ENCODE peak calls at places on chromosomes 13 and 19, in seven cellular contexts. D, A, P, F, V, T and I are unnamed samples.

GRCh38 chr13:110629735-110630134 is 14.4 kb downstream of the NAXD start:
- DNase-seq in D (peak; percentile 68), A (no peak), P (no peak), F (no peak), V (no peak), T (no peak), I (no peak)

GRCh38 chr19:17303940-17304267 is 679 bp upstream of the ABHD8 start:
- DNase-seq in D (peak; percentile 40), A (no peak), P (no peak), F (peak; percentile 52), V (no peak), T (no peak), I (no peak)

GRCh38 chr13:109879338-109879737 is 93.0 kb upstream of the IRS2 start:
- DNase-seq in D (no peak), A (no peak), P (no peak), F (no peak), V (no peak), T (no peak), I (no peak)

GRCh38 chr19:45173816-45174215 is 4.2 kb downstream of the TRAPPC6A start:
- DNase-seq in D (peak; percentile 74), A (no peak), P (no peak), F (no peak), V (no peak), T (no peak), I (peak; percentile 95)

GRCh38 chr19:7759156-7759555 is 3.9 kb upstream of the CLEC4M start:
- DNase-seq in D (no peak), A (no peak), P (no peak), F (no peak), V (no peak), T (no peak), I (no peak)

GRCh38 chr19:8567522-8568172 is 9.6 kb downstream of the MYO1F start:
- DNase-seq in D (no peak), A (no peak), P (no peak), F (peak; percentile 41), V (no peak), T (no peak), I (no peak)

GRCh38 chr19:41537789-41538188 is 38.2 kb upstream of the CEACAM21 start:
- DNase-seq in D (peak; percentile 41), A (no peak), P (no peak), F (no peak), V (no peak), T (peak; percentile 70), I (peak; percentile 6)

GRCh38 chr19:35216833-35217707 is 11.5 kb downstream of the FAM187B start:
- DNase-seq in D (no peak), A (peak; percentile 52), P (no peak), F (no peak), V (no peak), T (no peak), I (no peak)

GRCh38 chr19:49210108-49210900 is 52.7 kb downstream of the TRPM4 start:
- DNase-seq in D (peak; percentile 33), A (no peak), P (no peak), F (no peak), V (no peak), T (peak; percentile 29), I (peak; percentile 30)

GRCh38 chr13:73429691-73430090 is 370.9 kb downstream of the KLF5 start:
- DNase-seq in D (peak; percentile 28), A (no peak), P (no peak), F (no peak), V (no peak), T (peak; percentile 79), I (peak; percentile 60)

GRCh38 chr19:29873024-29873800 is 61.4 kb downstream of the CCNE1 start:
- DNase-seq in D (no peak), A (no peak), P (no peak), F (peak; percentile 51), V (no peak), T (peak; percentile 20), I (no peak)

GRCh38 chr19:296476-297225 is 5.4 kb upstream of the PLPP2 start:
- DNase-seq in D (no peak), A (peak; percentile 67), P (no peak), F (no peak), V (no peak), T (no peak), I (no peak)

GRCh38 chr13:60338754-60339153 is 58.3 kb upstream of the TDRD3 start:
- DNase-seq in D (no peak), A (no peak), P (no peak), F (no peak), V (no peak), T (no peak), I (no peak)
- H3K4me3 ChIP-seq in D (no peak overlapping the region), A (no peak overlapping the region), P (no peak overlapping the region), F (no peak overlapping the region), V (no peak overlapping the region), T (no peak overlapping the region), I (no peak overlapping the region)

GRCh38 chr13:113845723-113846638 is 17.9 kb downstream of the GAS6 start:
- DNase-seq in D (no peak), A (no peak), P (no peak), F (no peak), V (no peak), T (no peak), I (no peak)

GRCh38 chr13:113845055-113845454 is 18.8 kb downstream of the GAS6 start:
- DNase-seq in D (no peak), A (no peak), P (no peak), F (no peak), V (no peak), T (no peak), I (no peak)

GRCh38 chr13:113842336-113843062 is 21.4 kb downstream of the GAS6 start:
- DNase-seq in D (no peak), A (no peak), P (no peak), F (no peak), V (no peak), T (no peak), I (no peak)

GRCh38 chr13:113843063-113843654 is 20.7 kb downstream of the GAS6 start:
- DNase-seq in D (no peak), A (no peak), P (no peak), F (no peak), V (no peak), T (no peak), I (no peak)

DNA sequence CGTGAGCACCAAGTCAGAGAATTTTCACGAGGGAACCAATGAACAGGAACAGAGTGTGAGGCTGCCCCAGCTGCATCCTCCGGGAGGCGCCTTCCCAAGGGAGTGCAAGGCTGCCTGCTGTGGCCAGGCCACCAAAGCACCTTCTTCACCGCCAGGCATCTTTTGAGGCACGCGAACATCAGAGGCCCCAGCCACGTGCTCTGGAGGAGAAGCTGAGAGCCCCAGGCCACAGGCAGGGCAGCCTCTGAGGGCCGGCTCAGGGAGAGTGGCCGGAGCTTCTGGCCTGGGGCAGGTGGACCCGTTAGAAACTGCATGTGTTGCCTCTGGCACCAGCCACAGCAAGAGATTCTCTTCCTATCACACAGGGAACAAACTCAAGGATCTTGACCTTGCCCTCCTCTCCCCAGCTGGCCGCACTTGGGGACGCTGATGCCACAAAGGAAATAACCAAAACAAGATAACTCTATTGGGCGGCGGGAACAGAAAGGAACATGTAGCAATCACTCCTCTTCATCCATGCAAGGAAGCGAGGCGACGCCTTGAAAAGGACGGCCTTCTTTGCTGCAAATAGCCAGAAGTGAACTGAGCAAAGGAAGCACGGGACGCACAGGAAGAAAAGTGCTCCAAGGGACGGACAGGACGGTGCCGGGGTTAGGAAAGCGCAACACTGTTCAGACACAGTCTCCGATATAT is 19.9 kb downstream of the GAS6 start:
- DNase-seq in D (no peak), A (peak; percentile 28), P (no peak), F (no peak), V (no peak), T (no peak), I (no peak)
- TF ChIP-seq CTCF in D (peak; percentile 7), A (no peak), P (no peak), F (no peak), V (no peak), T (no peak), I (no peak)

GRCh38 chr13:44438234-44438579 is 64.6 kb downstream of the SERP2 start:
- DNase-seq in D (no peak), A (no peak), P (no peak), F (no peak), V (no peak), T (no peak), I (no peak)
- H3K4me3 ChIP-seq in D (no peak overlapping the region), A (no peak overlapping the region), P (no peak overlapping the region), F (no peak overlapping the region), V (no peak overlapping the region), T (no peak overlapping the region), I (no peak overlapping the region)

GRCh38 chr13:39417131-39417530 is 185.9 kb downstream of the LHFPL6 start:
- DNase-seq in D (no peak), A (no peak), P (no peak), F (no peak), V (no peak), T (peak; percentile 38), I (peak; percentile 15)
- TF ChIP-seq CTCF in D (peak; percentile 31), A (peak; percentile 9), P (no peak), F (no peak), V (peak; percentile 27), T (peak; percentile 31), I (peak; percentile 15)

DNA sequence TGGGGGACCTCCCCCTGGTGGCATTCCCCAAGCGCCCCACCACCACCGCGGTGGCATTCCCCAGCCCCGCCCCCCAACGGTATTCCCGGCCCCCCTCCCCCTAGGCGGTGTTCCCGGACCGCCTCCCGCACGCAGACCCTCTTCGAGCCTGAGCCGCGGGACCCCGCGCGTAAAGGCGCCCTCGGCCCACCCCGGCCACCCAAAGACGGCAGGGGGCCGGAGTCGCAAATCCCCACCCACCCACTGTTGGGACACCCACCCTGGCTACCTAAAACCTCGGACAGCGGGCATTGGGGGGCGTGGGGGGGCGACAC is 22.4 kb downstream of the OLFM2 start:
- DNase-seq in D (no peak), A (no peak), P (no peak), F (no peak), V (no peak), T (no peak), I (no peak)
- H3K4me3 ChIP-seq in D (peak overlapping the region; percentile 30), A (peak overlapping the region; percentile 35), P (peak overlapping the region; percentile 60), F (peak overlapping the region; percentile 8), V (peak overlapping the region; percentile 74), T (peak overlapping the region; percentile 37), I (peak overlapping the region; percentile 34)

GRCh38 chr13:40409278-40409677 is 257.2 kb downstream of the FOXO1 start:
- DNase-seq in D (no peak), A (no peak), P (no peak), F (no peak), V (no peak), T (no peak), I (no peak)
- TF ChIP-seq CTCF in D (no peak), A (no peak), P (no peak), F (no peak), V (no peak), T (no peak), I (no peak)